ENCODE peak calls at places on chromosome 12, in ten cellular contexts. One of them, this sample, is unnamed. For H4K20me1, the result is how much of the 10 kb centered on the place peaks cover.

GRCh38 chr12:44015333-44015941 is 179.6 kb downstream of the TMEM117 start:
- DNase-seq in GM23248: peak
- DNase-seq in fibroblast of lung: peak
- DNase-seq in astrocyte: peak
- DNase-seq in mammary epithelial cell: peak
- DNase-seq in K562: peak
- DNase-seq in GM12878: peak
- DNase-seq in neural progenitor cell: peak
- DNase-seq in HepG2: peak
- DNase-seq in IMR-90: peak
- DNase-seq in this sample: no peak

GRCh38 chr12:92398565-92399309 is 253.1 kb upstream of the BTG1 start:
- DNase-seq in fibroblast of lung: no peak
- DNase-seq in neural progenitor cell: peak
- DNase-seq in HepG2: no peak
- DNase-seq in IMR-90: no peak
- DNase-seq in astrocyte: no peak
- DNase-seq in GM23248: no peak
- DNase-seq in GM12878: no peak
- DNase-seq in K562: no peak
- DNase-seq in mammary epithelial cell: no peak
- DNase-seq in this sample: no peak

GRCh38 chr12:72511493-72511892 is 239.3 kb downstream of the TRHDE start:
- DNase-seq in astrocyte: peak
- DNase-seq in K562: no peak
- DNase-seq in fibroblast of lung: peak
- DNase-seq in GM23248: no peak
- DNase-seq in neural progenitor cell: no peak
- DNase-seq in mammary epithelial cell: no peak
- DNase-seq in HepG2: no peak
- DNase-seq in GM12878: no peak
- DNase-seq in IMR-90: no peak
- DNase-seq in this sample: no peak

GRCh38 chr12:52119398-52120254 is 40.1 kb downstream of the SMIM41 start:
- DNase-seq in fibroblast of lung: no peak
- DNase-seq in K562: peak
- DNase-seq in mammary epithelial cell: no peak
- DNase-seq in GM23248: peak
- DNase-seq in astrocyte: no peak
- DNase-seq in HepG2: peak
- DNase-seq in IMR-90: no peak
- DNase-seq in GM12878: no peak
- DNase-seq in neural progenitor cell: peak
- DNase-seq in this sample: no peak

GRCh38 chr12:106629797-106630669 is 47.2 kb downstream of the RFX4 start:
- DNase-seq in mammary epithelial cell: peak
- DNase-seq in IMR-90: no peak
- DNase-seq in astrocyte: peak
- DNase-seq in fibroblast of lung: no peak
- DNase-seq in GM12878: no peak
- DNase-seq in HepG2: no peak
- DNase-seq in neural progenitor cell: no peak
- DNase-seq in K562: no peak
- DNase-seq in GM23248: peak
- DNase-seq in this sample: no peak

GRCh38 chr12:104701756-104702155 is 245.0 kb downstream of the CHST11 start:
- DNase-seq in neural progenitor cell: no peak
- DNase-seq in GM23248: no peak
- DNase-seq in mammary epithelial cell: no peak
- DNase-seq in HepG2: no peak
- DNase-seq in fibroblast of lung: no peak
- DNase-seq in K562: no peak
- DNase-seq in astrocyte: no peak
- DNase-seq in IMR-90: no peak
- DNase-seq in GM12878: no peak
- DNase-seq in this sample: no peak

GRCh38 chr12:78260976-78261375 is 430.3 kb downstream of the NAV3 start:
- DNase-seq in IMR-90: no peak
- DNase-seq in GM12878: no peak
- DNase-seq in GM23248: no peak
- DNase-seq in neural progenitor cell: no peak
- DNase-seq in astrocyte: no peak
- DNase-seq in fibroblast of lung: no peak
- DNase-seq in mammary epithelial cell: no peak
- DNase-seq in HepG2: no peak
- DNase-seq in K562: no peak
- DNase-seq in this sample: no peak

GRCh38 chr12:52602552-52602951 is 1.3 kb upstream of the KRT72 start:
- DNase-seq in astrocyte: no peak
- DNase-seq in HepG2: no peak
- DNase-seq in fibroblast of lung: no peak
- DNase-seq in GM12878: no peak
- DNase-seq in GM23248: no peak
- DNase-seq in mammary epithelial cell: no peak
- DNase-seq in neural progenitor cell: no peak
- DNase-seq in IMR-90: no peak
- DNase-seq in K562: no peak
- DNase-seq in this sample: no peak

GRCh38 chr12:9741726-9742125 is 8.8 kb upstream of the CLECL1 start:
- DNase-seq in IMR-90: no peak
- DNase-seq in GM23248: no peak
- DNase-seq in astrocyte: no peak
- DNase-seq in K562: no peak
- DNase-seq in GM12878: peak
- DNase-seq in mammary epithelial cell: no peak
- DNase-seq in fibroblast of lung: no peak
- DNase-seq in HepG2: no peak
- DNase-seq in neural progenitor cell: no peak
- DNase-seq in this sample: no peak

GRCh38 chr12:12660201-12660600 is 35.8 kb downstream of the GPR19 start:
- DNase-seq in astrocyte: no peak
- DNase-seq in HepG2: no peak
- DNase-seq in neural progenitor cell: no peak
- DNase-seq in mammary epithelial cell: no peak
- DNase-seq in IMR-90: no peak
- DNase-seq in fibroblast of lung: no peak
- DNase-seq in K562: no peak
- DNase-seq in GM12878: no peak
- DNase-seq in GM23248: peak
- DNase-seq in this sample: no peak

GRCh38 chr12:53964315-53964713 is 8.6 kb upstream of the HOXC11 start:
- DNase-seq in fibroblast of lung: no peak
- DNase-seq in neural progenitor cell: no peak
- DNase-seq in IMR-90: no peak
- DNase-seq in mammary epithelial cell: no peak
- DNase-seq in astrocyte: no peak
- DNase-seq in GM23248: no peak
- DNase-seq in HepG2: no peak
- DNase-seq in GM12878: no peak
- DNase-seq in K562: no peak
- DNase-seq in this sample: no peak
- H4K20me1 ChIP-seq in fibroblast of lung: under half
- H4K20me1 ChIP-seq in neural progenitor cell: half or more
- H4K20me1 ChIP-seq in IMR-90: under half
- H4K20me1 ChIP-seq in mammary epithelial cell: under half
- H4K20me1 ChIP-seq in astrocyte: under half
- H4K20me1 ChIP-seq in GM23248: under half
- H4K20me1 ChIP-seq in HepG2: under half
- H4K20me1 ChIP-seq in GM12878: under half
- H4K20me1 ChIP-seq in K562: under half
- H4K20me1 ChIP-seq in this sample: under half

DNA sequence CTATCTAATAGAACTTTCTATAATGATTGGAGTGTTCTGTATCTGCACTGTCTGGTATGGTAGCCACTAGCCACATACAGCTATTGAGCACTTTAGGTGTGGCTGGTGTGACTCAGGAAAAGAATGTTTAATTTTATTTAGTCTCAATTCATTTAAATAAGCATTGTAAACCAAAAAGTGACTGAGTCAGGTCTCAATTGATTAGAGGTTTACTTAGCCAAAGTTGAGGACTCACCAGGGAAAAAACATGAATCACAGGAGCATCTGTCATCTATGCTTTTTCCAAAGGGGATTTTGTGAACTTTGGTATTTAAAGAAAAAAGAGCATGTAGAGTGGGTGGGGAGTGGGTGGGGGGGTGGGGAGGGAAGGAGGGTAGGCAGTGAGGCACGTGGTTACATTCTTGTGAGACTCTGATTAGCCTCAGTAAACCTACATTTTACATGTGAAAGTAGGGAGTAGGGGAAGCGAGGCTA is 473.1 kb downstream of the ATP23 start:
- DNase-seq in fibroblast of lung: peak
- DNase-seq in mammary epithelial cell: peak
- DNase-seq in HepG2: no peak
- DNase-seq in neural progenitor cell: no peak
- DNase-seq in GM12878: no peak
- DNase-seq in astrocyte: peak
- DNase-seq in GM23248: peak
- DNase-seq in K562: no peak
- DNase-seq in IMR-90: peak
- DNase-seq in this sample: no peak
- H3K4me2 ChIP-seq in fibroblast of lung: no peak
- H3K4me2 ChIP-seq in mammary epithelial cell: no peak
- H3K4me2 ChIP-seq in HepG2: no peak
- H3K4me2 ChIP-seq in neural progenitor cell: no peak
- H3K4me2 ChIP-seq in GM12878: no peak
- H3K4me2 ChIP-seq in astrocyte: peak
- H3K4me2 ChIP-seq in GM23248: peak
- H3K4me2 ChIP-seq in K562: no peak
- H3K4me2 ChIP-seq in IMR-90: no peak
- H3K4me2 ChIP-seq in this sample: peak

DNA sequence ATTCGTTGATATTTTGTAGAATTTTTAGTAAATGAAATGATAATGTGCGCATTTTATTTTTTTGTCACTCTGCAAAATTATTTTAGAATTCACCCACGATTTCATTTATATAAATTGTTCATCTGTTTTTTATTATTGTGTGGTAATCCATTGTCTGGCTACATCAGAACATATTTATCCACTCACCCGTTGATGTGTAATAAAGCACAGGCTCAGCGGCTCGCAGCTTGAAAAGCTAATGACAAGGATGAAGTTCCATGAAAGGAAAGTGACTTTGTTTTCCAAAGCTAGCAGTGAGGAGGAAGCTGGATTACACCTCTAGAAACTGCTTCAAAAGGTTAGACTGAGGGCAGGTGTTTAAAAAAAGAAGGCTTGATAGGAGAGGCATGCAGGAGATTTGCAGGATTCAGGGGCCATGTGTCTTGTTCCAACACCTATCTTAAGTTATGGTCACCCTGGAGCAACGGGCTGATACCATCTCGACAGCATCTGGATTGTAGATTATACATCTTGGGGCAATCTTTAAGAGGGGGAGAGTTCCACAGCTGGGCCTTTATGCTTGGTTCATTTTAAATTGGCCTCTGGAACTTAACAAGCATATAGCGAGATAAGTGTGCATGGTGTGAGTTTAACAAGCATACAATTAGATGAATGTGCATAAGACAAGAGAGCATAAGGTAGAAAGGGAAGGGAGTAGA is 194.1 kb downstream of the TMTC3 start:
- DNase-seq in fibroblast of lung: no peak
- DNase-seq in IMR-90: no peak
- DNase-seq in GM23248: peak
- DNase-seq in GM12878: no peak
- DNase-seq in astrocyte: no peak
- DNase-seq in mammary epithelial cell: no peak
- DNase-seq in K562: no peak
- DNase-seq in HepG2: no peak
- DNase-seq in neural progenitor cell: peak
- DNase-seq in this sample: no peak
- H4K20me1 ChIP-seq in fibroblast of lung: under half
- H4K20me1 ChIP-seq in IMR-90: under half
- H4K20me1 ChIP-seq in GM23248: under half
- H4K20me1 ChIP-seq in GM12878: under half
- H4K20me1 ChIP-seq in astrocyte: under half
- H4K20me1 ChIP-seq in mammary epithelial cell: under half
- H4K20me1 ChIP-seq in K562: under half
- H4K20me1 ChIP-seq in HepG2: under half
- H4K20me1 ChIP-seq in neural progenitor cell: under half
- H4K20me1 ChIP-seq in this sample: under half

DNA sequence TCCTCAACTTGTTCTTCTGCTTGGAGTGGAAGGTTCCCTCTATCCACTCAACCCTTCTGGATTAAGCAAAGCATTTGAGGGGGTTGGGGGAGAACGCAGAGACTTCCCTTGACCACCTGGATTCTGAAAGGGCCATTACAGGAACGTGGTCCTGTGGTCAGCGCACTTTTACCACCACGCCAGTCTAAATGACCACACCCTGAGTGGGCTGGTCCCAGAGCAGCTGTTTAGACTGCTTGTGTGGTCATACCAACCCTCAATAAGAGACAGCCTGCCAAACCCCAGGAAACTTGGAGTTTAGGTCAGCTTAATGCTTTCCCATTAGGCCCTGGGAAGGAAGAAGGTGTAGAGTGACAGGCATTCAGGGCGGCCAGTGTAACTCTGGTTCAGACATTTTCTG is 165.5 kb upstream of the ATP2B1 start:
- DNase-seq in IMR-90: peak
- DNase-seq in astrocyte: peak
- DNase-seq in neural progenitor cell: peak
- DNase-seq in fibroblast of lung: peak
- DNase-seq in GM23248: no peak
- DNase-seq in HepG2: no peak
- DNase-seq in GM12878: no peak
- DNase-seq in mammary epithelial cell: no peak
- DNase-seq in K562: peak
- DNase-seq in this sample: no peak
- H3K4me2 ChIP-seq in IMR-90: no peak
- H3K4me2 ChIP-seq in astrocyte: peak
- H3K4me2 ChIP-seq in neural progenitor cell: no peak
- H3K4me2 ChIP-seq in fibroblast of lung: no peak
- H3K4me2 ChIP-seq in GM23248: no peak
- H3K4me2 ChIP-seq in HepG2: no peak
- H3K4me2 ChIP-seq in GM12878: no peak
- H3K4me2 ChIP-seq in mammary epithelial cell: no peak
- H3K4me2 ChIP-seq in K562: no peak
- H3K4me2 ChIP-seq in this sample: peak

GRCh38 chr12:124395986-124396385 is 101.1 kb downstream of the RFLNA start:
- DNase-seq in HepG2: no peak
- DNase-seq in GM23248: peak
- DNase-seq in mammary epithelial cell: no peak
- DNase-seq in astrocyte: no peak
- DNase-seq in GM12878: no peak
- DNase-seq in K562: no peak
- DNase-seq in neural progenitor cell: no peak
- DNase-seq in IMR-90: no peak
- DNase-seq in fibroblast of lung: no peak
- DNase-seq in this sample: no peak
- H4K20me1 ChIP-seq in HepG2: under half
- H4K20me1 ChIP-seq in GM23248: under half
- H4K20me1 ChIP-seq in mammary epithelial cell: under half
- H4K20me1 ChIP-seq in astrocyte: half or more
- H4K20me1 ChIP-seq in GM12878: under half
- H4K20me1 ChIP-seq in K562: under half
- H4K20me1 ChIP-seq in neural progenitor cell: half or more
- H4K20me1 ChIP-seq in IMR-90: half or more
- H4K20me1 ChIP-seq in fibroblast of lung: under half
- H4K20me1 ChIP-seq in this sample: under half